ENCODE peak calls at places on chromosomes 13 and 19, in nine cellular contexts. D is BJ, G is GM23338, Z is DND-41, X is Peyer's patch, S is heart right ventricle, R is transverse colon, O is upper lobe of left lung, K is stomach. Y is an unnamed sample.

GRCh38 chr13:39773833-39774232 is 118.4 kb downstream of the COG6 start:
- DNase-seq in D (no peak), G (no peak), Z (no peak), X (no peak), S (no peak), R (no peak), O (no peak), K (no peak), Y (no peak)

GRCh38 chr19:16871870-16872269 is 16.9 kb upstream of the F2RL3 start:
- DNase-seq in D (no peak), G (no peak), Z (no peak), X (no peak), S (no peak), R (peak), O (peak), K (peak), Y (no peak)

GRCh38 chr13:94217370-94217769 is 262.1 kb downstream of the DCT start:
- DNase-seq in D (no peak), G (no peak), Z (no peak), X (no peak), S (no peak), R (no peak), O (no peak), K (no peak), Y (no peak)

GRCh38 chr13:89554801-89555200 is 1792.7 kb upstream of the MIR17HG start:
- DNase-seq in D (no peak), G (no peak), Z (no peak), X (no peak), S (no peak), R (no peak), O (no peak), K (no peak), Y (no peak)

GRCh38 chr13:87769445-87769844 is 98.3 kb downstream of the SLITRK5 start:
- DNase-seq in D (no peak), G (no peak), Z (no peak), X (no peak), S (no peak), R (no peak), O (no peak), K (no peak), Y (no peak)

GRCh38 chr19:28643284-28643683 is 569.7 kb downstream of the UQCRFS1 start:
- DNase-seq in D (no peak), G (no peak), Z (no peak), X (no peak), S (no peak), R (no peak), O (no peak), K (no peak), Y (no peak)

GRCh38 chr19:18392417-18392816 is 5.0 kb downstream of the LRRC25 start:
- DNase-seq in D (no peak), G (no peak), Z (no peak), X (no peak), S (no peak), R (peak), O (peak), K (peak), Y (no peak)

GRCh38 chr13:94243551-94243950 is 235.9 kb downstream of the DCT start:
- DNase-seq in D (no peak), G (no peak), Z (no peak), X (no peak), S (no peak), R (no peak), O (no peak), K (no peak), Y (no peak)

GRCh38 chr19:23436318-23436717 is 41.0 kb upstream of the ZNF91 start:
- DNase-seq in D (no peak), G (peak), Z (peak), X (no peak), S (no peak), R (no peak), O (no peak), K (no peak), Y (no peak)

GRCh38 chr19:50475101-50475568 is 1.2 kb upstream of the EMC10 start:
- DNase-seq in D (no peak), G (no peak), Z (no peak), X (peak), S (no peak), R (no peak), O (no peak), K (no peak), Y (no peak)

GRCh38 chr19:5090780-5091575 is 122.1 kb downstream of the KDM4B start:
- DNase-seq in D (peak), G (no peak), Z (peak), X (no peak), S (peak), R (no peak), O (no peak), K (peak), Y (no peak)

GRCh38 chr13:105990256-105990958 is 545.1 kb downstream of the EFNB2 start:
- DNase-seq in D (no peak), G (no peak), Z (no peak), X (no peak), S (no peak), R (no peak), O (no peak), K (no peak), Y (no peak)

GRCh38 chr13:29849731-29850212 is 645 bp downstream of the UBL3 start:
- DNase-seq in D (no peak), G (peak), Z (peak), X (peak), S (peak), R (peak), O (peak), K (peak), Y (no peak)

GRCh38 chr19:47776568-47776967 is 1.9 kb upstream of the SELENOW start:
- DNase-seq in D (no peak), G (peak), Z (no peak), X (peak), S (no peak), R (no peak), O (no peak), K (no peak), Y (no peak)

GRCh38 chr19:43809762-43810696 is 7.8 kb upstream of the LYPD5 start:
- DNase-seq in D (no peak), G (peak), Z (no peak), X (no peak), S (no peak), R (no peak), O (no peak), K (no peak), Y (no peak)

GRCh38 chr13:80132741-80133601 is 208.0 kb downstream of the SPRY2 start:
- DNase-seq in D (no peak), G (peak), Z (no peak), X (peak), S (peak), R (peak), O (peak), K (peak), Y (no peak)

GRCh38 chr19:13984875-13985741 is 21.0 kb downstream of the RFX1 start:
- DNase-seq in D (no peak), G (no peak), Z (no peak), X (no peak), S (no peak), R (no peak), O (peak), K (no peak), Y (no peak)

GRCh38 chr19:402786-403185 is 6.2 kb downstream of the C2CD4C start:
- DNase-seq in D (no peak), G (no peak), Z (no peak), X (no peak), S (no peak), R (no peak), O (no peak), K (no peak), Y (no peak)

GRCh38 chr19:50300814-50301606 is 28.2 kb downstream of the KCNC3 start:
- DNase-seq in D (peak), G (no peak), Z (no peak), X (no peak), S (no peak), R (no peak), O (no peak), K (no peak), Y (peak)

GRCh38 chr19:3683866-3684816 is 16.1 kb downstream of the PIP5K1C start:
- DNase-seq in D (no peak), G (no peak), Z (no peak), X (no peak), S (no peak), R (no peak), O (no peak), K (no peak), Y (no peak)

GRCh38 chr13:97239306-97239705 is 17.2 kb downstream of the MBNL2 start:
- DNase-seq in D (no peak), G (no peak), Z (no peak), X (no peak), S (no peak), R (no peak), O (no peak), K (no peak), Y (no peak)

GRCh38 chr13:34734932-34735331 is 207.1 kb upstream of the NBEA start:
- DNase-seq in D (no peak), G (no peak), Z (no peak), X (no peak), S (no peak), R (no peak), O (no peak), K (no peak), Y (no peak)
- TF ChIP-seq CTCF in D (no peak), G (no peak), Z (no peak), X (no peak), S (no peak), R (no peak), O (no peak), K (no peak), Y (no peak)

GRCh38 chr13:112588490-112589297 is 741 bp upstream of the TUBGCP3 start:
- DNase-seq in D (no peak), G (no peak), Z (peak), X (no peak), S (no peak), R (no peak), O (no peak), K (no peak), Y (no peak)
- H3K4me3 ChIP-seq in D (peak), G (peak), Z (peak), X (peak), S (peak), R (peak), O (peak), K (peak), Y (peak)

GRCh38 chr19:45913874-45914830 is at the start of gene NANOS2:
- DNase-seq in D (no peak), G (peak), Z (no peak), X (no peak), S (peak), R (no peak), O (no peak), K (no peak), Y (no peak)
- TF ChIP-seq CTCF in D (no peak), G (peak), Z (peak), X (no peak), S (peak), R (no peak), O (peak), K (no peak), Y (peak)

GRCh38 chr19:10316229-10317044 is 622 bp upstream of the FDX2 start:
- DNase-seq in D (no peak), G (no peak), Z (no peak), X (no peak), S (no peak), R (no peak), O (no peak), K (no peak), Y (no peak)
- H3K4me3 ChIP-seq in D (no peak), G (peak), Z (no peak), X (peak), S (peak), R (no peak), O (peak), K (peak), Y (peak)

GRCh38 chr19:21767065-21767800 is at the start of gene ZNF100:
- DNase-seq in D (peak), G (peak), Z (peak), X (peak), S (peak), R (peak), O (peak), K (peak), Y (peak)
- TF ChIP-seq CTCF in D (peak), G (no peak), Z (peak), X (no peak), S (no peak), R (no peak), O (no peak), K (no peak), Y (no peak)